ENCODE peak calls at places on chromosomes 4 and X, in six cellular contexts. F, D, J, C, M and R are unnamed samples.

GRCh38 chrX:140318306-140318705 is 186.6 kb downstream of the SOX3 start:
- DNase-seq in D (no peak), M (no peak), F (no peak), J (no peak), C (no peak), R (peak; percentile 11)

GRCh38 chr4:26289421-26289820 is 31.4 kb upstream of the RBPJ start:
- DNase-seq in D (no peak), J (no peak), C (no peak), F (no peak), M (no peak), R (no peak)

GRCh38 chr4:77015390-77015789 is 60.4 kb downstream of the CCNI start:
- DNase-seq in C (no peak), M (no peak), D (no peak), F (no peak), J (no peak), R (no peak)

GRCh38 chrX:75784689-75785491 is at the start of gene MAGEE2:
- DNase-seq in D (peak; percentile 0), C (no peak), M (no peak), J (no peak), F (no peak), R (no peak)

GRCh38 chr4:36313687-36314086 is 32.3 kb downstream of the DTHD1 start:
- DNase-seq in J (no peak), F (no peak), M (no peak), D (no peak), C (no peak), R (no peak)

GRCh38 chr4:53043900-53044650 is 182.0 kb downstream of the RASL11B start:
- DNase-seq in D (no peak), J (no peak), C (no peak), F (no peak), M (no peak), R (no peak)

GRCh38 chr4:30600246-30600645 is 119.9 kb upstream of the PCDH7 start:
- DNase-seq in C (no peak), F (no peak), M (no peak), D (no peak), J (no peak), R (peak; percentile 70)

GRCh38 chrX:147899715-147900114 is 12.0 kb upstream of the FMR1 start:
- DNase-seq in F (no peak), D (no peak), C (no peak), M (no peak), J (no peak), R (peak; percentile 34)

GRCh38 chr4:24690436-24690835 is 104.9 kb upstream of the SOD3 start:
- DNase-seq in M (no peak), F (no peak), J (no peak), C (no peak), D (no peak), R (no peak)

GRCh38 chr4:40525811-40526598 is 103.7 kb downstream of the RBM47 start:
- DNase-seq in F (peak; percentile 48), D (no peak), C (peak; percentile 63), J (no peak), M (no peak), R (no peak)

DNA sequence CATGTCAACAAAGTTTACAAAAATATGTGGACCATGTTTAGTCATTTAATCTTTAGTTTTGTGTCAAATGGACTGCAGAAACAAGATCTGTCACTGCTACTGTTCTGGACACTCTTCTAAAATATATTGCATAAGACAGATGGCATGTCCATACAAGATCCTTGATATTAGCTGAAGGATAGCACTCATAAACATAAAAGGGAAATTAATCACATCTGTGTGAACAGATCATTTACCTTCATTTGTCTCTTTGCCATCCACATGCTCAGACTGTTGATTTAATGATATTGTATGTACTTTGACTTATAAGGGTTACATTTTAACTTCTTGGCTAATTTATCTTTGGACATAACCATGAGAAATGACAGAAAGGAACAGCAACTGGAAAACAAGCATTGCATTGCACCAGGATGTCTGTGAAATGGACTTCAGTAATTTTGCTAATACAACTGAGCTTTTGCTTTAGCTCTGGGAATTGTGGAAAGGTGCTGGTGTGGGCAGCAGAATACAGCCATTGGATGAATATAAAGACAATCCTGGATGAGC is at the start of gene UGT2B7:
- DNase-seq in M (no peak), D (peak; percentile 91), F (no peak), J (peak; percentile 37), C (no peak), R (no peak)
- TF ChIP-seq MYC in M (no peak), D (no peak), F (no peak), J (no peak), C (no peak), R (no peak)

DNA sequence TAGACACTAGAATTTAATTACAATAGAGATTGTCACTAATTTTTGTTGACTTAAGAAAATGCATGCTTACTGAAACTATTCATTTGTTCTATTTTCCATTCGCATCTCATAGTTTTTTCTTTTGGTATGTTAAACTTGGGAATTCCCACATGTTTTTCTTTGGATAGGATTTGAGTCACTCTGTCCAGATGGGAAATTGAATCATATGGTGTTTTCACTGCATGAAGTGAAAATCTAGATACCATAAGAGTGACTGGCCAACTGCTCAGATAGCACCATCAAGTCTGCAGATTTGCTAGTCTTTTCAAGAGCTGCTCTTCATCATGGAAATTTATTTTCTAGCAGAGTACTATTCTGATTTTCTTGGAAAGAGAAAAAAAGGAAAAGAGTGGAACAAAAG is 172.6 kb downstream of the FAM47B start:
- DNase-seq in F (no peak), J (peak; percentile 20), M (no peak), C (no peak), D (no peak), R (no peak)
- TF ChIP-seq MAX in F (no peak), J (no peak), M (no peak), C (no peak), D (no peak), R (no peak)

DNA sequence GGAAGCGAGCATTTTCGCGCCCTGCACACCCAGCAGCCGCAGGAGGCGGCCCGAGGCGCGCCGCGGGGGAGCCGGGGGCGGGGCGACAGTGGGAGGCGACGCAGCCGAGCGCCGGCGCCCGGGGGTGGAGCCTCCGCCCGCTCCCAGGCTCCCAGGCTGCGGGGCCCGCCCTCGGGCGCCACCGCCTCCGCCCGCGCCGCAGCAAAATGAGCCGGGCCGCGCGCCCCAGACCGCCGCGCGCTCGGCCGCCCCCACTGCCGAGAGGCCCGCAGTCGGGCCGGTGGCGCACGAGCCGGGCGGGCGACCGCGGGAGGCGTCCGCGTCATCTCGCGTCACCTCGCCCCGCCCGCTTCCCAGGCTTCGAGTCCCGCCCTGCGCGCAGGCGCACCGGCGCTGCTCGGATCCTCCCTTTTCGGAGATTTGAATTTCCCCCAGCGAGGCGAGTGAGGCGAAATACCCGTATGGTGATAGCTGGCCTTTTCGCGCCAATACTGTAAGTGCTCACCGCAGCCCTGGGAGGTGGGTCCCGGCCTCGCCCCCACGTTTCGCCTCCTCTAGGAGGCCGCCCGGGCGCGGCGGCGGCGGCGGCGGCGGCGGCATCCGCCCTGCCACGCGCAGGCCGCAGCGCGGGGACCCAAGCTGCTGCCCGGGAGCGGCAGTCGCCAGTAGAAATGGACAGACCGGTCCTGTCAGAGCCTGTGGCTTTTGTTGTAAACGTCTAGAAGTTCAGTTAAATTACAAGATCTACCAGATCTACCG is at the start of gene TMEM187:
- DNase-seq in M (peak; percentile 75), C (peak; percentile 92), D (peak; percentile 84), F (peak; percentile 89), J (peak; percentile 79), R (peak; percentile 96)
- TF ChIP-seq POLR2A in M (peak; percentile 56), C (no peak), D (peak; percentile 48), F (no peak), J (peak; percentile 47), R (peak; percentile 40)

DNA sequence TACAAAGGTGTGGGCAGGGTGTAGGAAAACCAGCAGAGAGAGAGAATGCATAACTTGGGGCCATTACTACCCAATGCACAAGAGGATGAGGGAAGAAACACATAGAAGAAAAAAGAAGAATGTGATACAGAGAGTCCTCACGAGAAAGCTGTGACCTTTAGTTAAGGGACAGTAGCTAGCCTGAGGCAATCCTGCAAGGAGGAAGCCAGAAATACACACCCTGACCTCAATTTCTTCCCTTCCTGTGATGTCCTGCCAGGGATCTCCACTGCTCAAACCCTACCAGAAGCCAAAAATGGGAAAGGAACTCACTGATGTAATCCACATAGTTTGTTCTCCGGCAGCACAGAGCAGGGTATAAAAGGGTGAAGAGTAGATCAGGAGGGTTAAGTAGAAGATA is 17.8 kb upstream of the XKRX start:
- DNase-seq in D (no peak), M (no peak), C (no peak), F (no peak), J (no peak), R (no peak)
- TF ChIP-seq MYC in D (no peak), M (no peak), C (no peak), F (no peak), J (no peak), R (no peak)

DNA sequence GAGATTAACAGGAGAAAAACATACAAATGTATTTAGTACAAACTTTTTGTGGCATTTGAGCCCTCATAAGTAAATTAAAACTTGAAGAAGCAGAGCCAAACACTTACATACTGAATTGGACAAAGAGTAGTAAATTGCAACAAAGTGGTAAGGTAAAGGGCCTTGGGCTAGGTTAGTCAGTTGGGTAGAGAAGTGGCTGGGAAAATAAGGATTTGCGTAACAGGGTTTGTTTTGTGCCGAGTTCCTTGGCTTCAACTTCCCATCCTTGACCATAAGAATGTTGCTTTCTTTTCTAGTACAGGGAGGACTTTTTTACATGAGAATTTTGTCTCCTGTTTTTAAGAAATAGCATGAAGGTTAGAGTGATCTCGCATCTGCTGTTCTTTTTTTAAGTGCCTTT is 33.3 kb upstream of the DSPP start:
- DNase-seq in C (no peak), J (no peak), D (no peak), M (no peak), F (no peak), R (no peak)
- TF ChIP-seq MAX in C (no peak), J (no peak), D (no peak), M (no peak), F (no peak), R (no peak)

GRCh38 chr4:145618912-145619638 is at the start of gene MMAA:
- DNase-seq in D (peak; percentile 83), F (peak; percentile 74), J (peak; percentile 89), C (peak; percentile 96), M (peak; percentile 75), R (peak; percentile 94)
- TF ChIP-seq POLR2A in D (peak; percentile 88), F (peak; percentile 90), J (peak; percentile 85), C (peak; percentile 93), M (peak; percentile 99), R (peak; percentile 84)

DNA sequence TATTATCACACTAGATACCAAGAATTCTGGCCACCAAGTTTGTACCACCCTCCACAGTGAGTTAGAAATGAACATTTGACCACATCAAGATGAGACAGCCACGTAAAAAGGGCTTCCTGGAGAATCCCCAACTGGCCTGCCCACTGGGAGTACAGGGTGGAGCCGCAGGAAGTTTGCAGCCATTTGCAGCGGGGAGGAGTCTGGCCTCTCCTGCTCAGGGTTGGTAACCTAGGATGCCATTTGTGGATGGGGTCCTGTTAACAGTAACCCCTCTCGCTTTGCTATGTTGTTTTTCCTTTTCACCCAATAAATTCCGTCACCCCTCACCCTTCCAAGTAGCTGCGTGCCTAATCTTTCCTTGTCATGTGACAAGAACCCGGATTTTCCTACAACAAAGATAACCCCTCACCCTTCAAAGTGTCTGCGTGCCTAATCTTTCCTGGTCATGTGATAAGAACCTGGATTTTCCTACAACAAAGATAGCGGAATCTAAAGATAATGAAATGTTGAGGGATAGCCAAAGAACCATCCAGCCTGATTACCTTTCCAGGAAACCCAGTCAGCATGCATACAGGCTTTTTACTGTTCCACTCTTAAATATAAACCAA is 245.4 kb downstream of the NAF1 start:
- DNase-seq in J (no peak), D (no peak), C (no peak), F (no peak), M (no peak), R (no peak)
- TF ChIP-seq MYC in J (no peak), D (no peak), C (no peak), F (no peak), M (no peak), R (no peak)

GRCh38 chr4:122218762-122219161 is 66.6 kb downstream of the BLTP1 start:
- DNase-seq in F (no peak), J (no peak), D (peak; percentile 8), C (no peak), M (no peak), R (no peak)
- TF ChIP-seq MAX in F (no peak), J (no peak), D (no peak), C (no peak), M (no peak), R (no peak)

GRCh38 chr4:57110635-57111546 is 706 bp upstream of the IGFBP7 start:
- DNase-seq in M (no peak), F (no peak), D (no peak), J (peak; percentile 82), C (peak; percentile 13), R (peak; percentile 99)
- TF ChIP-seq POLR2A in M (no peak), F (no peak), D (no peak), J (no peak), C (no peak), R (peak; percentile 44)